ENCODE peak calls at places on chromosomes 12 and 14, in seven cellular contexts. W, C, K, H, U, Z and L are unnamed samples.

GRCh38 chr12:3483089-3483488 is 7.9 kb upstream of the PRMT8 start:
- DNase-seq in W (no peak), C (no peak), K (no peak), H (no peak), U (no peak), Z (no peak), L (no peak)

GRCh38 chr14:73784065-73784987 is 67.3 kb upstream of the PTGR2 start:
- DNase-seq in W (no peak), C (no peak), K (no peak), H (no peak), U (no peak), Z (no peak), L (no peak)

GRCh38 chr12:124562796-124563181 is 4.6 kb downstream of the NCOR2 start:
- DNase-seq in W (no peak), C (no peak), K (no peak), H (no peak), U (no peak), Z (no peak), L (no peak)

GRCh38 chr12:96401061-96401871 is 1.0 kb upstream of the CDK17 start:
- DNase-seq in W (peak), C (no peak), K (peak), H (no peak), U (no peak), Z (no peak), L (peak)

GRCh38 chr12:116794725-116795124 is 56.6 kb downstream of the RNFT2 start:
- DNase-seq in W (no peak), C (no peak), K (no peak), H (no peak), U (no peak), Z (no peak), L (no peak)

GRCh38 chr14:93962701-93963601 is 13.4 kb downstream of the ASB2 start:
- DNase-seq in W (no peak), C (no peak), K (no peak), H (no peak), U (no peak), Z (peak), L (no peak)

GRCh38 chr12:24066865-24067264 is 117.4 kb upstream of the SOX5 start:
- DNase-seq in W (no peak), C (no peak), K (no peak), H (peak), U (no peak), Z (no peak), L (no peak)

GRCh38 chr14:69818760-69819191 is 21.7 kb upstream of the SLC10A1 start:
- DNase-seq in W (peak), C (peak), K (no peak), H (peak), U (peak), Z (no peak), L (no peak)

GRCh38 chr12:92624236-92624635 is 78.6 kb upstream of the PLEKHG7 start:
- DNase-seq in W (no peak), C (no peak), K (no peak), H (no peak), U (no peak), Z (no peak), L (no peak)

GRCh38 chr12:13133886-13134285 is 30.4 kb upstream of the GSG1 start:
- DNase-seq in W (no peak), C (no peak), K (no peak), H (no peak), U (no peak), Z (no peak), L (no peak)

GRCh38 chr12:49588761-49589516 is 16.5 kb downstream of the FAM186B start:
- DNase-seq in W (no peak), C (no peak), K (peak), H (no peak), U (no peak), Z (no peak), L (no peak)

GRCh38 chr12:85310456-85311076 is 30.5 kb downstream of the ALX1 start:
- DNase-seq in W (no peak), C (no peak), K (no peak), H (no peak), U (no peak), Z (no peak), L (no peak)

GRCh38 chr12:93572712-93573551 is 457 bp downstream of the SOCS2 start:
- DNase-seq in W (peak), C (peak), K (peak), H (no peak), U (no peak), Z (peak), L (no peak)

GRCh38 chr12:52949413-52950331 is 754 bp downstream of the KRT18 start:
- DNase-seq in W (no peak), C (peak), K (no peak), H (peak), U (no peak), Z (peak), L (no peak)

GRCh38 chr14:93115920-93116675 is at the start of gene ITPK1:
- DNase-seq in W (peak), C (peak), K (peak), H (no peak), U (peak), Z (peak), L (no peak)

GRCh38 chr12:11729439-11730150 is 80.1 kb downstream of the ETV6 start:
- DNase-seq in W (no peak), C (no peak), K (no peak), H (no peak), U (no peak), Z (no peak), L (no peak)

GRCh38 chr14:81169711-81170103 is 51.1 kb downstream of the GTF2A1 start:
- DNase-seq in W (peak), C (no peak), K (peak), H (no peak), U (no peak), Z (peak), L (no peak)

GRCh38 chr14:76311410-76311758 is 64.6 kb upstream of the ESRRB start:
- DNase-seq in W (no peak), C (no peak), K (no peak), H (no peak), U (no peak), Z (no peak), L (no peak)

GRCh38 chr12:62763827-62764226 is 171.1 kb downstream of the PPM1H start:
- DNase-seq in W (no peak), C (no peak), K (no peak), H (no peak), U (no peak), Z (no peak), L (no peak)

GRCh38 chr14:89032086-89032649 is 207.7 kb downstream of the TTC8 start:
- DNase-seq in W (no peak), C (no peak), K (no peak), H (no peak), U (no peak), Z (no peak), L (no peak)

GRCh38 chr12:87136330-87136976 is 880.3 kb upstream of the MGAT4C start:
- DNase-seq in W (no peak), C (no peak), K (no peak), H (no peak), U (no peak), Z (no peak), L (no peak)

GRCh38 chr14:79118291-79118690 is 948.1 kb downstream of the NRXN3 start:
- DNase-seq in W (no peak), C (no peak), K (no peak), H (no peak), U (no peak), Z (no peak), L (no peak)

GRCh38 chr14:88255798-88256197 is 67.3 kb downstream of the KCNK10 start:
- DNase-seq in W (no peak), C (no peak), K (no peak), H (no peak), U (no peak), Z (no peak), L (no peak)

GRCh38 chr12:60094436-60094835 is 498.6 kb downstream of the SLC16A7 start:
- DNase-seq in W (no peak), C (no peak), K (no peak), H (no peak), U (no peak), Z (no peak), L (no peak)

GRCh38 chr12:607541-608001 is 55.7 kb downstream of the NINJ2 start:
- DNase-seq in W (no peak), C (no peak), K (peak), H (no peak), U (no peak), Z (no peak), L (no peak)

GRCh38 chr12:68899251-68899771 is 33.7 kb downstream of the CPM start:
- DNase-seq in W (no peak), C (no peak), K (no peak), H (peak), U (no peak), Z (peak), L (no peak)

GRCh38 chr14:37787879-37788494 is 192.6 kb downstream of the TTC6 start:
- DNase-seq in W (no peak), C (no peak), K (no peak), H (no peak), U (no peak), Z (no peak), L (no peak)

GRCh38 chr14:94045563-94046345 is 19.6 kb downstream of the OTUB2 start:
- DNase-seq in W (no peak), C (no peak), K (no peak), H (no peak), U (no peak), Z (no peak), L (no peak)